ENCODE peak calls at places on chromosomes 16 and 17, in four cellular contexts. One of them, this sample, is unnamed.

GRCh38 chr17:78294776-78295175 is 63.3 kb downstream of the TMEM235 start:
- DNase-seq in HCT116: peak; percentile 40
- DNase-seq in A673: no peak
- DNase-seq in naive thymus-derived CD4-positive, alpha-beta T cell: no peak
- DNase-seq in this sample: no peak

GRCh38 chr16:31893824-31894223 is 20.2 kb downstream of the ZNF267 start:
- DNase-seq in A673: no peak
- DNase-seq in naive thymus-derived CD4-positive, alpha-beta T cell: no peak
- DNase-seq in HCT116: no peak
- DNase-seq in this sample: no peak

GRCh38 chr17:45584092-45585036 is 93.8 kb upstream of the PLEKHM1 start:
- DNase-seq in naive thymus-derived CD4-positive, alpha-beta T cell: peak; percentile 71
- DNase-seq in HCT116: peak; percentile 39
- DNase-seq in A673: peak; percentile 54
- DNase-seq in this sample: peak; percentile 72

GRCh38 chr16:51636913-51637743 is 486.1 kb upstream of the SALL1 start:
- DNase-seq in HCT116: no peak
- DNase-seq in naive thymus-derived CD4-positive, alpha-beta T cell: no peak
- DNase-seq in A673: peak; percentile 88
- DNase-seq in this sample: no peak

GRCh38 chr16:89723279-89724250 is 2.2 kb downstream of the ZNF276 start:
- DNase-seq in naive thymus-derived CD4-positive, alpha-beta T cell: peak; percentile 90
- DNase-seq in A673: peak; percentile 56
- DNase-seq in HCT116: no peak
- DNase-seq in this sample: peak; percentile 95

GRCh38 chr17:72422505-72423285 is 301.9 kb downstream of the SOX9 start:
- DNase-seq in A673: no peak
- DNase-seq in naive thymus-derived CD4-positive, alpha-beta T cell: no peak
- DNase-seq in HCT116: peak; percentile 95
- DNase-seq in this sample: no peak

GRCh38 chr16:25256821-25257503 is 683 bp downstream of the ZKSCAN2 start:
- DNase-seq in naive thymus-derived CD4-positive, alpha-beta T cell: peak; percentile 7
- DNase-seq in HCT116: no peak
- DNase-seq in A673: peak; percentile 39
- DNase-seq in this sample: no peak

GRCh38 chr16:85257483-85257882 is 145.2 kb upstream of the CIBAR2 start:
- DNase-seq in naive thymus-derived CD4-positive, alpha-beta T cell: no peak
- DNase-seq in HCT116: no peak
- DNase-seq in A673: no peak
- DNase-seq in this sample: no peak

GRCh38 chr16:73177896-73178295 is 130.0 kb upstream of the ZFHX3 start:
- DNase-seq in HCT116: no peak
- DNase-seq in naive thymus-derived CD4-positive, alpha-beta T cell: no peak
- DNase-seq in A673: no peak
- DNase-seq in this sample: no peak

GRCh38 chr17:4584125-4584834 is at the start of gene SMTNL2:
- DNase-seq in HCT116: no peak
- DNase-seq in naive thymus-derived CD4-positive, alpha-beta T cell: peak; percentile 7
- DNase-seq in A673: peak; percentile 22
- DNase-seq in this sample: no peak

GRCh38 chr17:70869402-70870085 is 700.2 kb downstream of the KCNJ2 start:
- DNase-seq in naive thymus-derived CD4-positive, alpha-beta T cell: no peak
- DNase-seq in A673: no peak
- DNase-seq in HCT116: no peak
- DNase-seq in this sample: no peak

GRCh38 chr17:74971069-74971841 is 1.3 kb downstream of the HID1 start:
- DNase-seq in A673: no peak
- DNase-seq in HCT116: no peak
- DNase-seq in naive thymus-derived CD4-positive, alpha-beta T cell: no peak
- DNase-seq in this sample: no peak

GRCh38 chr17:41521574-41522261 is 3.0 kb upstream of the KRT15 start:
- DNase-seq in naive thymus-derived CD4-positive, alpha-beta T cell: no peak
- DNase-seq in A673: peak; percentile 4
- DNase-seq in HCT116: peak; percentile 97
- DNase-seq in this sample: no peak

GRCh38 chr17:64051153-64051552 is 30.7 kb upstream of the ICAM2 start:
- DNase-seq in naive thymus-derived CD4-positive, alpha-beta T cell: peak; percentile 85
- DNase-seq in HCT116: no peak
- DNase-seq in A673: no peak
- DNase-seq in this sample: peak; percentile 84

GRCh38 chr17:75617218-75617617 is 16.0 kb upstream of the SMIM5 start:
- DNase-seq in HCT116: no peak
- DNase-seq in A673: no peak
- DNase-seq in naive thymus-derived CD4-positive, alpha-beta T cell: no peak
- DNase-seq in this sample: no peak

GRCh38 chr16:49588729-49589384 is 215.3 kb downstream of the C16orf78 start:
- DNase-seq in A673: peak; percentile 40
- DNase-seq in naive thymus-derived CD4-positive, alpha-beta T cell: no peak
- DNase-seq in HCT116: no peak
- DNase-seq in this sample: no peak

GRCh38 chr17:55870044-55870443 is 119.2 kb downstream of the PCTP start:
- DNase-seq in HCT116: no peak
- DNase-seq in A673: no peak
- DNase-seq in naive thymus-derived CD4-positive, alpha-beta T cell: no peak
- DNase-seq in this sample: no peak

GRCh38 chr16:87778830-87779579 is 13.2 kb upstream of the KLHDC4 start:
- DNase-seq in A673: peak; percentile 97
- DNase-seq in naive thymus-derived CD4-positive, alpha-beta T cell: peak; percentile 90
- DNase-seq in HCT116: peak; percentile 94
- DNase-seq in this sample: peak; percentile 89

GRCh38 chr16:23148166-23148512 is 1.1 kb downstream of the USP31 start:
- DNase-seq in A673: peak; percentile 39
- DNase-seq in HCT116: no peak
- DNase-seq in naive thymus-derived CD4-positive, alpha-beta T cell: no peak
- DNase-seq in this sample: no peak

GRCh38 chr16:3578121-3578520 is 918 bp upstream of the NLRC3 start:
- DNase-seq in HCT116: no peak
- DNase-seq in naive thymus-derived CD4-positive, alpha-beta T cell: peak; percentile 24
- DNase-seq in A673: no peak
- DNase-seq in this sample: peak; percentile 33

GRCh38 chr17:5706835-5707234 is 122.5 kb upstream of the NLRP1 start:
- DNase-seq in naive thymus-derived CD4-positive, alpha-beta T cell: peak; percentile 45
- DNase-seq in A673: peak; percentile 64
- DNase-seq in HCT116: peak; percentile 33
- DNase-seq in this sample: peak; percentile 29

GRCh38 chr17:80632046-80632581 is 87.5 kb downstream of the RPTOR start:
- DNase-seq in HCT116: no peak
- DNase-seq in naive thymus-derived CD4-positive, alpha-beta T cell: no peak
- DNase-seq in A673: no peak
- DNase-seq in this sample: no peak

GRCh38 chr16:85946680-85947510 is 47.9 kb downstream of the IRF8 start:
- DNase-seq in A673: no peak
- DNase-seq in HCT116: no peak
- DNase-seq in naive thymus-derived CD4-positive, alpha-beta T cell: no peak
- DNase-seq in this sample: no peak

GRCh38 chr17:35559495-35559894 is 1.1 kb downstream of the SLFN14 start:
- DNase-seq in HCT116: no peak
- DNase-seq in naive thymus-derived CD4-positive, alpha-beta T cell: no peak
- DNase-seq in A673: no peak
- DNase-seq in this sample: no peak

GRCh38 chr17:45364531-45365390 is 47.9 kb upstream of the MAP3K14 start:
- DNase-seq in A673: peak; percentile 30
- DNase-seq in HCT116: no peak
- DNase-seq in naive thymus-derived CD4-positive, alpha-beta T cell: no peak
- DNase-seq in this sample: no peak

GRCh38 chr17:77802811-77803220 is 155.7 kb upstream of the TNRC6C start:
- DNase-seq in A673: no peak
- DNase-seq in HCT116: no peak
- DNase-seq in naive thymus-derived CD4-positive, alpha-beta T cell: no peak
- DNase-seq in this sample: no peak

GRCh38 chr16:55527885-55528284 is 19.0 kb downstream of the LPCAT2 start:
- DNase-seq in HCT116: no peak
- DNase-seq in A673: no peak
- DNase-seq in naive thymus-derived CD4-positive, alpha-beta T cell: no peak
- DNase-seq in this sample: no peak

GRCh38 chr17:79231766-79232287 is 157.2 kb downstream of the ENGASE start:
- DNase-seq in A673: no peak
- DNase-seq in HCT116: no peak
- DNase-seq in naive thymus-derived CD4-positive, alpha-beta T cell: no peak
- DNase-seq in this sample: no peak

GRCh38 chr17:22505660-22506059 is 813.3 kb downstream of the KCNJ18 start:
- DNase-seq in naive thymus-derived CD4-positive, alpha-beta T cell: no peak
- DNase-seq in A673: no peak
- DNase-seq in HCT116: no peak
- DNase-seq in this sample: no peak

GRCh38 chr17:62826956-62827355 is 18.8 kb upstream of the MARCHF10 start:
- DNase-seq in HCT116: no peak
- DNase-seq in naive thymus-derived CD4-positive, alpha-beta T cell: no peak
- DNase-seq in A673: no peak
- DNase-seq in this sample: no peak

GRCh38 chr16:89581045-89581695 is 5.6 kb downstream of the CPNE7 start:
- DNase-seq in HCT116: peak; percentile 66
- DNase-seq in A673: no peak
- DNase-seq in naive thymus-derived CD4-positive, alpha-beta T cell: no peak
- DNase-seq in this sample: no peak

GRCh38 chr16:56710181-56710737 is 19.7 kb upstream of the NUP93 start:
- DNase-seq in naive thymus-derived CD4-positive, alpha-beta T cell: no peak
- DNase-seq in A673: no peak
- DNase-seq in HCT116: no peak
- DNase-seq in this sample: no peak

GRCh38 chr17:2814049-2814448 is 17.8 kb downstream of the RAP1GAP2 start:
- DNase-seq in HCT116: no peak
- DNase-seq in A673: no peak
- DNase-seq in naive thymus-derived CD4-positive, alpha-beta T cell: no peak
- DNase-seq in this sample: no peak

GRCh38 chr16:13529193-13529982 is 390.6 kb upstream of the ERCC4 start:
- DNase-seq in naive thymus-derived CD4-positive, alpha-beta T cell: no peak
- DNase-seq in HCT116: no peak
- DNase-seq in A673: no peak
- DNase-seq in this sample: no peak

GRCh38 chr16:21159281-21159951 is 942 bp downstream of the LDAF1 start:
- DNase-seq in HCT116: no peak
- DNase-seq in naive thymus-derived CD4-positive, alpha-beta T cell: peak; percentile 23
- DNase-seq in A673: no peak
- DNase-seq in this sample: peak; percentile 20

GRCh38 chr16:65975049-65975708 is 391.3 kb upstream of the CDH5 start:
- DNase-seq in HCT116: peak; percentile 16
- DNase-seq in naive thymus-derived CD4-positive, alpha-beta T cell: no peak
- DNase-seq in A673: peak; percentile 50
- DNase-seq in this sample: no peak

GRCh38 chr16:10039220-10040096 is 142.8 kb downstream of the GRIN2A start:
- DNase-seq in A673: peak; percentile 27
- DNase-seq in HCT116: no peak
- DNase-seq in naive thymus-derived CD4-positive, alpha-beta T cell: peak; percentile 0
- DNase-seq in this sample: no peak
- H3K4me3 ChIP-seq in A673: no peak overlapping the region
- H3K4me3 ChIP-seq in HCT116: no peak overlapping the region
- H3K4me3 ChIP-seq in naive thymus-derived CD4-positive, alpha-beta T cell: no peak overlapping the region
- H3K4me3 ChIP-seq in this sample: no peak overlapping the region

GRCh38 chr17:8155341-8156173 is 3.4 kb upstream of the PER1 start:
- DNase-seq in naive thymus-derived CD4-positive, alpha-beta T cell: peak; percentile 63
- DNase-seq in HCT116: no peak
- DNase-seq in A673: no peak
- DNase-seq in this sample: peak; percentile 59
- H3K4me1 ChIP-seq in naive thymus-derived CD4-positive, alpha-beta T cell: peaks cover 55% of the 10 kb centered on the region
- H3K4me1 ChIP-seq in HCT116: peaks cover 48% of the 10 kb centered on the region
- H3K4me1 ChIP-seq in A673: peaks cover 42% of the 10 kb centered on the region
- H3K4me1 ChIP-seq in this sample: peaks cover 81% of the 10 kb centered on the region

GRCh38 chr16:71623597-71623996 is 2.4 kb upstream of the MARVELD3 start:
- DNase-seq in A673: no peak
- DNase-seq in naive thymus-derived CD4-positive, alpha-beta T cell: no peak
- DNase-seq in HCT116: no peak
- DNase-seq in this sample: no peak

GRCh38 chr16:71626018-71626857 is at the start of gene MARVELD3:
- DNase-seq in naive thymus-derived CD4-positive, alpha-beta T cell: peak; percentile 35
- DNase-seq in HCT116: peak; percentile 76
- DNase-seq in A673: no peak
- DNase-seq in this sample: no peak

GRCh38 chr16:71626858-71627213 is 852 bp downstream of the MARVELD3 start:
- DNase-seq in HCT116: peak; percentile 56
- DNase-seq in A673: no peak
- DNase-seq in naive thymus-derived CD4-positive, alpha-beta T cell: no peak
- DNase-seq in this sample: no peak

GRCh38 chr16:71627631-71628236 is 1.8 kb downstream of the MARVELD3 start:
- DNase-seq in HCT116: no peak
- DNase-seq in A673: peak; percentile 19
- DNase-seq in naive thymus-derived CD4-positive, alpha-beta T cell: no peak
- DNase-seq in this sample: no peak

DNA sequence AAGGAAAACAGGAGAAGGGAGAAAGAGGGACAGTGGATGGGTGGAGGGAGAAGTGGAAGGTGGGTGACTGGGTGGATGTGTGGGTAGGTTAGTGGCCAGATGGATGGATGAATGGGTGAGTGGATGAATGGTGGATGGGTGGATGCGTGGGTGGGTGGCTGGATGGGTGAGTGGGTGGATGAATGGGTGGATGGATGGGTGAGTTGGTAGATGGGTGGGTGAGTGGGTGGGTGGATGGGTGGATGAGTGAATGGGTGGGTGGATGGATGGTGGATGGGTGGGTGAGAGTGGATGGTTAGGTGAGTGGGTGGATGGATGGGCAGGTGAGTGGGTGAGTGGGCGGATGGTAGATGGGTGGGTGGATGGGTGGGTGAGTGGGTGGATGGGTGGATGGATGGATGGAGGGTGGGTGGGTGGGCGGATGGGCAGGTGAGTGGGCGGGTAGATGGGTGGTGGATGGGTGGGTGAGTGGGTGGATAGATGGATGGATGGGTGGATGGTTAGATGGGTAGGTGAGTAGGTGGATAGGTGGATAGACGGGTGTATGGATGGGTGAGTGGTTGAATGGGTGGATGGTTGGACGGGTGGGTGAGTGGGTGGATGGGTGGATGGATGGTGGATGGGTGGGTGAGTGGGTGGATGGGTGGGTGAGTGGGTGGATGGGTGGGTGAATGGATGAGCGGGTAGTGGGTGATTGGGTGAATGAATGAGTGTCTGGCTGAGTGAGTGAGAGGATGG is 702 bp upstream of the MARVELD3 start:
- DNase-seq in A673: no peak
- DNase-seq in HCT116: no peak
- DNase-seq in naive thymus-derived CD4-positive, alpha-beta T cell: no peak
- DNase-seq in this sample: no peak
- H3K4me3 ChIP-seq in A673: no peak overlapping the region
- H3K4me3 ChIP-seq in HCT116: peak overlapping the region; percentile 95
- H3K4me3 ChIP-seq in naive thymus-derived CD4-positive, alpha-beta T cell: no peak overlapping the region
- H3K4me3 ChIP-seq in this sample: no peak overlapping the region

DNA sequence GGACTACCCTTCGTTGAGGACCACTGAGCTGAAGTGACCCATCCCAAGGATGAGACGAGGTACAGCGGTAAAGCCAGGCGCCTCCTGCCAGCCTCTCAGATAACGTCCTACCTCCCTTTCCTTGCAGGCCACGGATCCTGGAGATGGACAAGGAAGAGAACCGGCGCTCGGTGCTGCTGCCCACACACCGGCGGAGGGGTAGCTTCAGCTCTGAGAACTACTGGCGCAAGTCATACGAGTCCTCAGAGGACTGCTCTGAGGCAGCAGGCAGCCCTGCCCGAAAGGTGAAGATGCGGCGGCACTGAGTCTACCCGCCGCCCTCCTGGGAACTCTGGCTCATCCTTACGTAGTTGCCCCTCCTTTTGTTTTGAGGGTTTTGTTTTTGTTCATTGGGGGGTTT is 17.3 kb upstream of the LLGL1 start:
- DNase-seq in HCT116: no peak
- DNase-seq in A673: no peak
- DNase-seq in naive thymus-derived CD4-positive, alpha-beta T cell: no peak
- DNase-seq in this sample: no peak
- H3K4me1 ChIP-seq in HCT116: peaks cover 6% of the 10 kb centered on the region
- H3K4me1 ChIP-seq in A673: no peaks in the 10 kb centered on the region
- H3K4me1 ChIP-seq in naive thymus-derived CD4-positive, alpha-beta T cell: no peaks in the 10 kb centered on the region
- H3K4me1 ChIP-seq in this sample: no peaks in the 10 kb centered on the region

GRCh38 chr16:2196162-2196980 is at the start of gene CASKIN1:
- DNase-seq in A673: peak; percentile 52
- DNase-seq in naive thymus-derived CD4-positive, alpha-beta T cell: no peak
- DNase-seq in HCT116: no peak
- DNase-seq in this sample: no peak
- H3K4me3 ChIP-seq in A673: peak within 1 kb of the TSS; percentile 53
- H3K4me3 ChIP-seq in naive thymus-derived CD4-positive, alpha-beta T cell: no peak within 1 kb of the TSS
- H3K4me3 ChIP-seq in HCT116: peak within 1 kb of the TSS; percentile 58
- H3K4me3 ChIP-seq in this sample: peak within 1 kb of the TSS; percentile 31

This sample was measured in CD4-positive, alpha-beta memory T cell.